ENCODE peak calls at places on chromosomes 13 and 19, in six cellular contexts. F, U, A, P, L and E are unnamed samples.

GRCh38 chr13:111555268-111555633 is 234.8 kb downstream of the TEX29 start:
- DNase-seq in F (no peak), U (no peak), A (no peak), P (no peak), L (no peak), E (no peak)

GRCh38 chr13:59394526-59394925 is 769.2 kb downstream of the DIAPH3 start:
- DNase-seq in F (no peak), U (no peak), A (no peak), P (no peak), L (no peak), E (no peak)

GRCh38 chr13:39414339-39414738 is 188.7 kb downstream of the LHFPL6 start:
- DNase-seq in F (no peak), U (no peak), A (no peak), P (no peak), L (no peak), E (no peak)

GRCh38 chr19:10246511-10246910 is 5.5 kb upstream of the MRPL4 start:
- DNase-seq in F (no peak), U (no peak), A (no peak), P (no peak), L (no peak), E (no peak)

GRCh38 chr13:75135325-75135825 is 346.6 kb downstream of the TBC1D4 start:
- DNase-seq in F (no peak), U (peak; percentile 97), A (no peak), P (no peak), L (no peak), E (no peak)

GRCh38 chr13:24661713-24662112 is 18.5 kb upstream of the ATP12A start:
- DNase-seq in F (no peak), U (no peak), A (no peak), P (no peak), L (no peak), E (no peak)

GRCh38 chr13:77860621-77861020 is 58.0 kb downstream of the EDNRB start:
- DNase-seq in F (peak; percentile 25), U (peak; percentile 3), A (no peak), P (no peak), L (no peak), E (no peak)

GRCh38 chr13:44142911-44143665 is 230.5 kb upstream of the SERP2 start:
- DNase-seq in F (no peak), U (peak; percentile 54), A (no peak), P (no peak), L (no peak), E (no peak)

GRCh38 chr19:10286803-10287737 is at the start of gene ICAM4:
- DNase-seq in F (peak; percentile 89), U (peak; percentile 37), A (peak; percentile 62), P (no peak), L (no peak), E (no peak)

GRCh38 chr13:62643799-62644484 is 1228.3 kb upstream of the PCDH20 start:
- DNase-seq in F (no peak), U (no peak), A (no peak), P (no peak), L (no peak), E (no peak)

GRCh38 chr19:49488046-49488862 is 846 bp downstream of the RPL13A start:
- DNase-seq in F (no peak), U (no peak), A (no peak), P (no peak), L (no peak), E (no peak)

GRCh38 chr19:38155453-38155852 is 68.6 kb downstream of the DPF1 start:
- DNase-seq in F (no peak), U (peak; percentile 29), A (no peak), P (no peak), L (no peak), E (no peak)

GRCh38 chr19:47445937-47446402 is 25.7 kb downstream of the SLC8A2 start:
- DNase-seq in F (peak; percentile 48), U (peak; percentile 52), A (peak; percentile 55), P (peak; percentile 62), L (peak; percentile 60), E (peak; percentile 74)

GRCh38 chr19:30355586-30355985 is 16.6 kb upstream of the ZNF536 start:
- DNase-seq in F (no peak), U (no peak), A (no peak), P (no peak), L (no peak), E (no peak)

GRCh38 chr19:2722541-2723344 is 1.6 kb upstream of the DIRAS1 start:
- DNase-seq in F (no peak), U (peak; percentile 88), A (no peak), P (no peak), L (no peak), E (peak; percentile 9)

GRCh38 chr19:10871711-10872550 is 578 bp downstream of the CARM1 start:
- DNase-seq in F (peak; percentile 8), U (no peak), A (peak; percentile 75), P (peak; percentile 53), L (peak; percentile 5), E (no peak)

GRCh38 chr19:40365613-40366401 is 17.3 kb downstream of the PLD3 start:
- DNase-seq in F (no peak), U (peak; percentile 65), A (peak; percentile 64), P (peak; percentile 76), L (no peak), E (peak; percentile 32)

GRCh38 chr19:29540128-29540527 is 14.3 kb downstream of the VSTM2B start:
- DNase-seq in F (no peak), U (no peak), A (no peak), P (no peak), L (no peak), E (no peak)

GRCh38 chr19:29503785-29504184 is 22.0 kb upstream of the VSTM2B start:
- DNase-seq in F (no peak), U (no peak), A (peak; percentile 4), P (no peak), L (no peak), E (no peak)

GRCh38 chr13:63938851-63939250 is 2523.2 kb upstream of the PCDH20 start:
- DNase-seq in F (no peak), U (peak; percentile 3), A (no peak), P (no peak), L (no peak), E (no peak)

GRCh38 chr13:34696296-34696695 is 245.8 kb upstream of the NBEA start:
- DNase-seq in F (no peak), U (no peak), A (no peak), P (no peak), L (no peak), E (no peak)

GRCh38 chr19:46373573-46374359 is 26.9 kb downstream of the PPP5C start:
- DNase-seq in F (no peak), U (peak; percentile 63), A (peak; percentile 96), P (peak; percentile 68), L (no peak), E (peak; percentile 58)

GRCh38 chr13:80083097-80083429 is 257.9 kb downstream of the SPRY2 start:
- DNase-seq in F (no peak), U (no peak), A (no peak), P (no peak), L (no peak), E (no peak)

GRCh38 chr19:31297991-31298390 is 51.2 kb downstream of the TSHZ3 start:
- DNase-seq in F (no peak), U (no peak), A (no peak), P (no peak), L (no peak), E (no peak)

GRCh38 chr13:59303433-59303832 is 860.3 kb downstream of the DIAPH3 start:
- DNase-seq in F (no peak), U (peak; percentile 11), A (no peak), P (no peak), L (no peak), E (no peak)

GRCh38 chr13:73189365-73189764 is 130.6 kb downstream of the KLF5 start:
- DNase-seq in F (no peak), U (no peak), A (no peak), P (no peak), L (no peak), E (no peak)

GRCh38 chr19:3065675-3066357 is 3.5 kb upstream of the TLE5 start:
- DNase-seq in F (no peak), U (no peak), A (peak; percentile 64), P (peak; percentile 42), L (no peak), E (peak; percentile 57)

GRCh38 chr19:35088514-35088913 is 27.1 kb upstream of the FXYD3 start:
- DNase-seq in F (no peak), U (peak; percentile 96), A (no peak), P (no peak), L (no peak), E (no peak)

GRCh38 chr13:60754211-60754610 is 357.2 kb downstream of the TDRD3 start:
- DNase-seq in F (peak; percentile 36), U (no peak), A (no peak), P (no peak), L (no peak), E (no peak)

GRCh38 chr19:15562861-15563260 is 52.2 kb upstream of the CYP4F8 start:
- DNase-seq in F (no peak), U (peak; percentile 32), A (no peak), P (no peak), L (no peak), E (no peak)

GRCh38 chr13:38045278-38046048 is 175.9 kb upstream of the TRPC4 start:
- DNase-seq in F (peak; percentile 24), U (peak; percentile 68), A (no peak), P (peak; percentile 1), L (no peak), E (peak; percentile 5)